ENCODE peak calls at places on chromosome 7, in ten cellular contexts. R is thoracic aorta, F is fibroblast of mammary gland, G is RWPE1, D is fibroblast of lung, Y is lower leg skin, B is activated B cell treated with CpG ODN at 0.5 μM for 24 hours, J is progenitor cell of endocrine pancreas, Q is nephron progenitor cell, O is heart left ventricle. C is an unnamed sample.

GRCh38 chr7:20959281-20959680 is 172.6 kb upstream of the SP8 start:
- DNase-seq in Q (no peak), R (no peak), Y (no peak), F (no peak), G (peak), B (no peak), J (no peak), D (no peak), O (no peak), C (no peak)

GRCh38 chr7:132450188-132450587 is 126.1 kb downstream of the PLXNA4 start:
- DNase-seq in B (no peak), G (no peak), F (no peak), J (no peak), D (no peak), Y (no peak), Q (no peak), O (no peak), R (no peak), C (no peak)

GRCh38 chr7:74343281-74344127 is 54.3 kb downstream of the CLIP2 start:
- DNase-seq in D (peak), B (no peak), F (peak), Q (no peak), O (no peak), G (peak), R (no peak), J (no peak), Y (no peak), C (no peak)

GRCh38 chr7:67105382-67105781 is 108.7 kb downstream of the TYW1 start:
- DNase-seq in F (peak), J (no peak), B (no peak), O (no peak), D (no peak), Y (no peak), R (no peak), G (no peak), Q (no peak), C (no peak)

GRCh38 chr7:104627516-104627915 is 299.1 kb downstream of the LHFPL3 start:
- DNase-seq in Q (peak), G (peak), R (no peak), D (peak), Y (no peak), J (peak), O (no peak), B (no peak), F (peak), C (no peak)

GRCh38 chr7:36765605-36766004 is 41.3 kb upstream of the AOAH start:
- DNase-seq in J (no peak), R (no peak), O (no peak), Y (no peak), F (no peak), G (no peak), Q (no peak), B (no peak), D (no peak), C (no peak)

GRCh38 chr7:144903201-144903600 is 67.3 kb upstream of the TPK1 start:
- DNase-seq in Y (no peak), J (no peak), B (no peak), F (no peak), O (no peak), G (no peak), D (no peak), Q (no peak), R (no peak), C (no peak)

GRCh38 chr7:2510909-2511768 is 8.4 kb upstream of the LFNG start:
- DNase-seq in R (no peak), B (peak), D (no peak), O (no peak), J (no peak), Y (no peak), Q (no peak), F (no peak), G (no peak), C (peak)

GRCh38 chr7:33118383-33118782 is 9.2 kb upstream of the RP9 start:
- DNase-seq in O (no peak), D (no peak), J (no peak), R (no peak), F (no peak), G (no peak), B (no peak), Q (no peak), Y (no peak), C (no peak)

GRCh38 chr7:77247206-77247850 is 47.7 kb upstream of the FGL2 start:
- DNase-seq in F (peak), O (peak), B (peak), Q (peak), J (peak), Y (peak), D (peak), G (peak), R (peak), C (peak)

GRCh38 chr7:2288503-2288902 is 25.7 kb downstream of the SNX8 start:
- DNase-seq in J (no peak), Q (no peak), O (no peak), Y (no peak), F (no peak), D (no peak), B (peak), G (no peak), R (no peak), C (no peak)

GRCh38 chr7:35035511-35035921 is 1.8 kb downstream of the DPY19L1 start:
- DNase-seq in D (peak), R (no peak), B (no peak), Y (no peak), F (peak), G (peak), Q (no peak), J (no peak), O (no peak), C (no peak)

GRCh38 chr7:466465-467191 is 53.0 kb downstream of the PDGFA start:
- DNase-seq in F (no peak), R (no peak), D (no peak), G (no peak), J (no peak), B (peak), Q (no peak), O (no peak), Y (peak), C (no peak)

GRCh38 chr7:117548035-117548434 is 68.2 kb downstream of the CFTR start:
- DNase-seq in R (no peak), J (no peak), G (no peak), F (no peak), Y (no peak), D (no peak), O (no peak), B (no peak), Q (no peak), C (no peak)

GRCh38 chr7:45118292-45118691 is 6.8 kb upstream of the TBRG4 start:
- DNase-seq in Q (no peak), J (no peak), G (no peak), B (no peak), O (no peak), D (no peak), F (no peak), Y (no peak), R (no peak), C (no peak)

GRCh38 chr7:30799206-30799975 is 28.2 kb downstream of the MINDY4 start:
- DNase-seq in G (peak), R (peak), J (no peak), F (peak), Y (no peak), Q (no peak), O (peak), D (peak), B (no peak), C (no peak)

GRCh38 chr7:111137296-111138195 is 46.6 kb downstream of the LRRN3 start:
- DNase-seq in J (no peak), Y (no peak), B (peak), O (no peak), R (no peak), F (peak), D (peak), G (no peak), Q (peak), C (no peak)

GRCh38 chr7:64832136-64832535 is 37.9 kb downstream of the ZNF138 start:
- DNase-seq in G (no peak), J (no peak), Y (no peak), F (no peak), O (no peak), Q (no peak), B (no peak), D (no peak), R (no peak), C (no peak)

GRCh38 chr7:17489987-17490386 is 191.5 kb downstream of the AHR start:
- DNase-seq in D (no peak), Y (no peak), B (no peak), R (no peak), G (peak), Q (no peak), F (no peak), J (no peak), O (no peak), C (no peak)

DNA sequence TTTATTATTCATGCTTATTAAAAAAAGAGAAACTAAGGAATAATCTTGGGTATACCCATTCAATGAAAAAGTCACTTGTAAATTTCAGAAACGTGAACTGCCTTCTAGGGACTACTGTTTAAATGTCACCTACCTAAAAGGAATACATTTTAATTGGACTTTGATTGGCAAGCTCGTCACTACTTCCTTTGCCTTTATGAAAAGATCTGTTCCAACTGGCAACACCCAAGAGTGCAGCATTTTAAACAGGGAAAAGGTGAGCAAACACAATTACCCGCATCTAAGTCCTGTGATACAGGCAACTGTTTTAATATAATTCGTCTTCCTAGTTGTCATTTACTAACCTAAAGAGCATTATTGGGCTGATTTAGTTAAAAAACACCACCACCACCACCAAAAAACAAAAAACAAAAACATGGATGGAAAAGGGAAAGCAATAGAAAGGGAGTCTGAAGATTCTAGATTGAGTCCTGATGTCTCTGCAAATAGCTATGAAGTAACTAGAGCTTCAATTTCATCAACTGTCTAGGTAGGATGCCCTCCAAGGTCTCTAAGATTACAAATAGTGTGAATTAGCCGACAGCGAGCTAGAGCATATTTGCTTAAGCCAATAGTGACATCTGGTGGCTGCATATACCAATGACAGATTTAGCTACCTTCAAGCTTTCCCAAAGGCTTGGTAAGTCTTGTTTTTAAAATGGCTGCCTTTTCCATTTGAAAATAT is 33.8 kb upstream of the ICA1 start:
- DNase-seq in O (peak), B (no peak), Y (no peak), Q (peak), G (peak), R (no peak), J (peak), D (peak), F (peak), C (no peak)
- TF ChIP-seq CTCF in O (peak), B (no peak), Y (no peak), Q (peak), G (peak), R (peak), J (peak), D (peak), F (peak), C (peak)

GRCh38 chr7:157400171-157400860 is 63.5 kb downstream of the DNAJB6 start:
- DNase-seq in Q (no peak), D (no peak), B (no peak), F (no peak), R (no peak), O (no peak), G (no peak), J (no peak), Y (no peak), C (no peak)

GRCh38 chr7:157397036-157397720 is 60.4 kb downstream of the DNAJB6 start:
- DNase-seq in Q (no peak), O (no peak), B (no peak), F (no peak), Y (no peak), R (no peak), D (no peak), G (no peak), J (no peak), C (no peak)

GRCh38 chr7:157399086-157399687 is 62.4 kb downstream of the DNAJB6 start:
- DNase-seq in D (no peak), Y (no peak), F (no peak), O (no peak), Q (no peak), B (no peak), R (no peak), J (no peak), G (no peak), C (no peak)

GRCh38 chr7:157396316-157397035 is 59.7 kb downstream of the DNAJB6 start:
- DNase-seq in B (no peak), O (no peak), G (no peak), J (no peak), Y (no peak), Q (no peak), R (no peak), F (no peak), D (no peak), C (no peak)

GRCh38 chr7:157397751-157398691 is 61.2 kb downstream of the DNAJB6 start:
- DNase-seq in G (peak), O (peak), F (peak), Y (no peak), J (peak), B (no peak), R (no peak), D (peak), Q (peak), C (no peak)
- TF ChIP-seq CTCF in G (no peak), O (peak), F (peak), Y (no peak), J (peak), B (no peak), R (no peak), D (peak), Q (peak), C (no peak)

DNA sequence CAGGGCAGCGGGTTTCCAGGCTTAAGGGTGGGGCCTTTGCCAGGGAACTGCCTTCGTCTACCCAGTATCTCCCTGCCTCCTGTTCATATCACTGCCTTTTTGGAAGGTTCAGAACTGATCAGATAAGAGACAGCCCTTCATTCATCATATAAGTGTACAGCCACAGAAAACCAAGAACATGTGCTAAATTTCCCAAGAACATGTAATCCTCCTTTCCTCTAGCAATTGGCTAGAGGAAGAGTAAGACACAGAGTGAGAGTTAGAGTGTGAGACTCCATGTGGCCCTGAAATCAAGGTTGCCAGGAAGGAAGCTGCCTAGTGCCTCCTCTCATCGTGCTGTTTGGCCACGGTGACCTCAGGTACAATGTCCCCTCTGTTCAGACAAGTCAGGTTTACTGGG is 770.9 kb downstream of the TNS3 start:
- DNase-seq in R (no peak), B (no peak), J (no peak), D (no peak), Q (no peak), O (no peak), Y (no peak), G (no peak), F (peak), C (no peak)
- TF ChIP-seq CTCF in R (no peak), B (no peak), J (no peak), D (no peak), Q (no peak), O (no peak), Y (no peak), G (no peak), F (no peak), C (no peak)

DNA sequence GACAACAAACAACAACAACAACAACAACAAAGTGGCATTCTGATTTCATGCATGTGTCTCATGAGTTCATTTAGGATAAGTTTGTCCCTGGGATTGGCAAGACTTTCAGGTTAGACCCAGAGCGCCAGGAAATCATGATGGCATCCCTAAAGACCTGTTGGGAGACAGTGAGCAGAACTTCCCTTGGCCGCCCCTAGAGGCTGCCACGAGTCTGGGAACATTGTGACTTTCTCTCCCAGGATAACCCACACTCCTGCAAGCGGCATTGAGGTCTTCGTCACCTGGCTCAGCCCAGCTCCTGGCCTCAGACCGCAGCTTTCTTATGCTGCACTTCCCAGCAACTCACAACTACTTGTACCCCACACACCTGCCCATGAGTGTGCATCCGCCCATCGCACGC is 80.5 kb upstream of the RNF32 start:
- DNase-seq in G (no peak), J (no peak), R (no peak), D (no peak), B (no peak), Y (no peak), O (no peak), Q (no peak), F (no peak), C (no peak)
- TF ChIP-seq CTCF in G (no peak), J (peak), R (no peak), D (no peak), B (no peak), Y (no peak), O (no peak), Q (peak), F (no peak), C (no peak)

GRCh38 chr7:128025380-128025779 is 5.9 kb downstream of the LRRC4 start:
- DNase-seq in O (no peak), D (no peak), J (no peak), R (no peak), F (peak), B (no peak), Q (no peak), G (peak), Y (no peak), C (no peak)
- TF ChIP-seq CTCF in O (no peak), D (no peak), J (no peak), R (no peak), F (no peak), B (no peak), Q (no peak), G (no peak), Y (no peak), C (no peak)

GRCh38 chr7:142303650-142304049 is 45.8 kb upstream of the PRSS58 start:
- DNase-seq in F (peak), Y (no peak), Q (peak), J (no peak), O (no peak), B (no peak), G (no peak), D (no peak), R (no peak), C (no peak)
- TF ChIP-seq CTCF in F (peak), Y (no peak), Q (peak), J (peak), O (peak), B (no peak), G (no peak), D (no peak), R (no peak), C (no peak)

DNA sequence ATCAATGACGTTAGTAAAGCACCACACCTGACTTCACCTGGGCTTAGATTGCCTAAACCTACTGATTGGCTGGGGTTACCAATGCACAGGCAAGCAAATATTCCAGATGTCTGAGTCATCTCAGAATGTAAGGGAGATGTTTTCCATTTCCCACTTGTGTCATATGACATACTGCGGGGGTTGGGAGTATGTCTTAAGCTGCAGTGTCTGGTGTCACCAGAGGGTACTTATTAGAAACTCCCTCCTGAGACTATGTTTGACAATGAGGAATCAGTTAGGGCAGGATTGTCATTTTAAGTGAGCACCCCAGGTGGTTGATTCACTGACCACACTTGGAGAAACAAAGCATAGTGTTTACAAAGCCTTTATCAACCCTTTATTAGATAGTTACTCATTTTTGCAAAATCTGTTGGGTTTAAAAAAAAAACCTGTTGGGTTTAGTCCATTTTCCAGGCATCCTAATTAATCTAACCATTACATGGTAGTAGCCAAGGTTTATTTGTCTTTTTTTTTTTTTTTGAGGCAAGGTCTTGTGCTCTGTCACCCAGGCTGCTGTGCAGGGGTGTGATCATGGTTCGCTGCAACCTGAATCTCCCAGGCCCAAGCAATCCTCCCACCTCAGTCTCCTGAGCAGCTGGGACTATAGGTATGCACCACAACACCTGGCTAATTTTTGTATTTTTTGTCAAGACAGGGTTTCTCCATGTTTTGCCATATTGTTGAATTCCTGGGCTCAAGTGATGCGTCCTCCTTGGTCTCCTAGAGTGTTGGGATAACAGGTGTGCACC is 72.5 kb downstream of the CDK6 start:
- DNase-seq in J (no peak), Q (no peak), D (peak), B (no peak), R (no peak), Y (no peak), G (peak), O (no peak), F (peak), C (no peak)
- TF ChIP-seq CTCF in J (no peak), Q (no peak), D (no peak), B (no peak), R (no peak), Y (no peak), G (no peak), O (no peak), F (no peak), C (no peak)

GRCh38 chr7:81630600-81630999 is 139.2 kb downstream of the HGF start:
- DNase-seq in B (no peak), O (no peak), J (no peak), Y (no peak), D (no peak), R (no peak), Q (no peak), F (no peak), G (no peak), C (no peak)

GRCh38 chr7:81625311-81625651 is 144.6 kb downstream of the HGF start:
- DNase-seq in J (no peak), F (no peak), O (no peak), Y (no peak), R (no peak), G (no peak), Q (no peak), D (no peak), B (no peak), C (no peak)

GRCh38 chr7:81629702-81630101 is 140.1 kb downstream of the HGF start:
- DNase-seq in F (no peak), J (no peak), O (no peak), R (no peak), Q (no peak), Y (no peak), B (no peak), G (no peak), D (no peak), C (no peak)

GRCh38 chr7:81626008-81626407 is 143.8 kb downstream of the HGF start:
- DNase-seq in B (no peak), Q (no peak), J (no peak), Y (no peak), F (peak), D (peak), O (no peak), G (no peak), R (no peak), C (no peak)

GRCh38 chr7:81627565-81628287 is 142.1 kb downstream of the HGF start:
- DNase-seq in G (peak), B (no peak), Q (no peak), R (no peak), J (no peak), Y (no peak), O (no peak), D (peak), F (peak), C (no peak)
- TF ChIP-seq CTCF in G (no peak), B (no peak), Q (no peak), R (no peak), J (no peak), Y (no peak), O (no peak), D (no peak), F (no peak), C (no peak)

DNA sequence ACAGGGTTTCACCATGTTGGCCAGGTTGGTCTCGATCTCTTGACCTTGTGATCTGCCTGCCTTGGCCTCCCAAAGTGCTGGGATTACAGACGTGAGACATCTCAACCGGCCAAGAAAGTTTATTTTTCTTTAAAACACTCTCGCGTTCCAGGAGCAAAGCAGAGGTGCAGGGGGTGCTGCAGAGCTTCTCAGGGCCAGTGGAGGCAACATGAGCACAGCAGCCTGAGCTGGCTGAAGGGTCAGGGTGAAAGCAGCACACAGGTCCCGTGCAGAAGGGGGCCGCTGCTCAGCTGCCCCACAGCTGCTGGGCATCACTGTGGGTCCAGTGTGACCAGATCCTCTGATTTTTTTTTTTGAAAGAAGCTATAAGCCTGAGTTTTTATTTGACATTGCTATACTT is 46.1 kb downstream of the EPHB4 start:
- DNase-seq in O (no peak), Y (no peak), D (no peak), F (no peak), J (no peak), R (no peak), B (no peak), Q (no peak), G (no peak), C (no peak)
- TF ChIP-seq CTCF in O (no peak), Y (no peak), D (peak), F (no peak), J (no peak), R (no peak), B (no peak), Q (no peak), G (no peak), C (no peak)